ENCODE peak calls at places on chromosomes 7 and 10, in six cellular contexts. E is amniotic stem cell, F is tibial artery, O is NCI-H2081, P is HuH-7.5, Q is DMS79 treated with DMSO at 0.1 percent for 48 hours. S is an unnamed sample.

GRCh38 chr10:62341419-62341818 is 32.8 kb upstream of the ZNF365 start:
- DNase-seq in E (no peak), F (no peak), O (no peak), P (no peak), Q (no peak), S (no peak)

GRCh38 chr10:112343056-112343806 is 30.7 kb upstream of the ACSL5 start:
- DNase-seq in E (no peak), F (no peak), O (no peak), P (no peak), Q (no peak), S (no peak)

GRCh38 chr7:25731881-25732240 is 420.1 kb upstream of the NFE2L3 start:
- DNase-seq in E (no peak), F (no peak), O (no peak), P (no peak), Q (no peak), S (no peak)

GRCh38 chr10:47165711-47166404 is 134.1 kb upstream of the GDF10 start:
- DNase-seq in E (peak), F (peak), O (no peak), P (no peak), Q (no peak), S (no peak)

GRCh38 chr7:52639126-52639525 is 396.3 kb upstream of the POM121L12 start:
- DNase-seq in E (no peak), F (no peak), O (no peak), P (no peak), Q (no peak), S (no peak)

GRCh38 chr7:130352335-130353074 is 7.9 kb downstream of the CPA5 start:
- DNase-seq in E (peak), F (no peak), O (peak), P (no peak), Q (peak), S (no peak)

GRCh38 chr7:88450874-88451273 is 144.2 kb upstream of the STEAP4 start:
- DNase-seq in E (no peak), F (no peak), O (no peak), P (no peak), Q (no peak), S (no peak)

GRCh38 chr7:142482899-142483658 is 225.2 kb upstream of the PRSS58 start:
- DNase-seq in E (no peak), F (no peak), O (peak), P (peak), Q (no peak), S (peak)

GRCh38 chr10:21057989-21058388 is 160.9 kb upstream of the NEBL start:
- DNase-seq in E (no peak), F (no peak), O (no peak), P (no peak), Q (no peak), S (no peak)

GRCh38 chr7:151320263-151320845 is 21.3 kb upstream of the NUB1 start:
- DNase-seq in E (no peak), F (no peak), O (no peak), P (no peak), Q (no peak), S (no peak)

GRCh38 chr7:29194206-29194593 is 375 bp upstream of the CHN2 start:
- DNase-seq in E (no peak), F (no peak), O (no peak), P (peak), Q (peak), S (no peak)

GRCh38 chr7:156400046-156400445 is 240.5 kb upstream of the RNF32 start:
- DNase-seq in E (no peak), F (no peak), O (no peak), P (no peak), Q (no peak), S (no peak)

GRCh38 chr7:12647364-12648219 is 39.8 kb upstream of the ARL4A start:
- DNase-seq in E (peak), F (no peak), O (no peak), P (no peak), Q (no peak), S (no peak)

GRCh38 chr7:25122373-25122772 is 2.7 kb downstream of the CYCS start:
- DNase-seq in E (peak), F (no peak), O (no peak), P (no peak), Q (no peak), S (no peak)

GRCh38 chr7:113085781-113086390 is 741 bp downstream of the GPR85 start:
- DNase-seq in E (no peak), F (no peak), O (peak), P (no peak), Q (peak), S (no peak)

GRCh38 chr7:37448637-37449331 is at the start of gene ELMO1:
- DNase-seq in E (no peak), F (peak), O (peak), P (peak), Q (no peak), S (peak)